ENCODE peak calls at places on chromosomes 2 and 18, in nine cellular contexts. B is Peyer's patch; V is small intestine; F is tibial artery; T is SJSA1; C is foreskin fibroblast; Y is CD8-positive, alpha-beta T cell; P is NT2/D1; R is mesendoderm. Z is an unnamed sample.

GRCh38 chr2:206693399-206694137 is 24.6 kb downstream of the DYTN start:
- DNase-seq in F (no peak), T (no peak), C (peak), B (no peak), P (peak), Y (no peak), V (peak), R (peak), Z (peak)

GRCh38 chr18:76957384-76958355 is 135.3 kb downstream of the ZNF236 start:
- DNase-seq in P (no peak), Y (no peak), B (no peak), F (no peak), C (no peak), T (no peak), R (no peak), V (peak), Z (no peak)

GRCh38 chr2:196170681-196171247 is 614 bp downstream of the STK17B start:
- DNase-seq in R (peak), Y (no peak), V (peak), F (peak), B (peak), P (no peak), C (peak), T (peak), Z (peak)

GRCh38 chr2:56127773-56128170 is 56.0 kb upstream of the CCDC85A start:
- DNase-seq in V (no peak), R (no peak), C (no peak), B (no peak), P (no peak), Y (no peak), F (no peak), T (no peak), Z (no peak)

GRCh38 chr2:25131567-25132295 is 36.6 kb downstream of the POMC start:
- DNase-seq in P (no peak), C (no peak), B (peak), T (no peak), V (peak), Y (no peak), R (peak), F (no peak), Z (no peak)

GRCh38 chr2:200306969-200307811 is 697 bp downstream of the SPATS2L start:
- DNase-seq in B (peak), C (peak), V (peak), P (no peak), Y (no peak), R (no peak), T (peak), F (peak), Z (no peak)

GRCh38 chr2:238168196-238168815 is 9.5 kb downstream of the ERFE start:
- DNase-seq in V (no peak), Y (no peak), P (no peak), F (no peak), B (no peak), R (no peak), T (no peak), C (no peak), Z (no peak)

GRCh38 chr2:66171530-66171929 is 263.4 kb upstream of the MEIS1 start:
- DNase-seq in V (no peak), F (no peak), R (no peak), Y (no peak), B (no peak), T (no peak), P (no peak), C (no peak), Z (no peak)

DNA sequence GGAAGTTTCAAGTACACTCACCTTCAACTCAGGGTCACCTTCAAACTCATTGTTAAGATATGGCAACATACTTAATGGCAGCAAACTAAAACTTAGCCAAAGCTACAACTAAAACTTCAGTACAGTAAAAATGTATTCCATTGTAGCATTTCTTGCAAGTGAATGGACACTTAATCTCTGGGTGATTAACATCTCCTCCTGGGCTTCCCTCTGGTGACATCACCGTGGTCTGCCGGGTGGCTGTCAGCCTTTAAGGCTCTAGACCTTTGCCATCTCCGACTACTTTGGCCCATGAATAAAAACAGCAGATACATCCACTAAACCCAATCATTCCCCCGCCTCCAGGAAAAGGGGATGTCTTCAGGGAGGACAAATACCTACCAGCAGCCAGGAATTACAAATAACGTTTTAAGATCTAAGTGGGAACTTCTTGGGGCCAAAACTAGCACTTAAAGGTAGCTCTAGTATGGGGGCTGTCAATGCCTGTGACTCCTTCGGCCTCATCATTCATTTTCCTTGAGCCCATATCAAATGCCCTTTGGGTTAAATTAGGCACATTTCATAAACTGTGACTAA is 1.2 kb downstream of the TFCP2L1 start:
- DNase-seq in V (no peak), P (no peak), C (no peak), F (no peak), T (no peak), Y (no peak), R (peak), B (no peak), Z (no peak)
- H3K4me3 ChIP-seq in V (no peak), P (peak), C (no peak), F (peak), T (no peak), Y (no peak), R (no peak), B (peak), Z (no peak)

GRCh38 chr2:216646116-216646515 is 12.9 kb downstream of the IGFBP2 start:
- DNase-seq in F (no peak), R (no peak), B (no peak), T (no peak), C (no peak), P (no peak), Y (no peak), V (no peak), Z (no peak)
- H3K4me3 ChIP-seq in F (no peak), R (no peak), B (no peak), T (no peak), C (no peak), P (no peak), Y (no peak), V (no peak), Z (no peak)

GRCh38 chr2:182726473-182726872 is 10.4 kb downstream of the DNAJC10 start:
- DNase-seq in T (no peak), R (no peak), V (no peak), Y (no peak), F (no peak), B (no peak), C (no peak), P (no peak), Z (no peak)
- H3K4me3 ChIP-seq in T (no peak), R (no peak), V (no peak), Y (no peak), F (no peak), B (no peak), C (no peak), P (no peak), Z (no peak)

DNA sequence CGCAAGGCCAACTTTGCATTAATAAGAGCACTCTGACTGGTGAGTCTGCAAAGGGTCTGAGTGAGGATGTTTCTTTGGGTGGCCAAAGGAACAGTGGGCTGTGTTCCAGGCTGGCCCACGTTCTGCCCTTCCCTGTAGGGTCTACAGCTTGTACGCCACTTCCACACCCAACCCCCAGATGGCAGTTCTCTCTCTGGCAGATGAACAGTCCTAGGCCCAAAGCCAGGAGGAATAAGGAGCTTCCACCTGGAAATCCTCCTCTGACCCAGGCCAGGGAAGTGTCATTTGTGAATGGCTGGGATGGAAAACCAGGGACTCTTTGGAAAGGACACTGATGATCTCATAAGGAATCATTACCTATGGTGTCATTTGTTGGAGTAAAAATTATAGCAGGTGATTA is 6.6 kb downstream of the OTOF start:
- DNase-seq in C (no peak), B (no peak), R (peak), T (no peak), P (no peak), V (no peak), Y (no peak), F (no peak), Z (no peak)
- H3K4me3 ChIP-seq in C (no peak), B (no peak), R (no peak), T (no peak), P (no peak), V (no peak), Y (no peak), F (no peak), Z (no peak)

GRCh38 chr2:240820607-240821428 is 799 bp upstream of the KIF1A start:
- DNase-seq in B (peak), F (no peak), T (peak), C (no peak), Y (no peak), P (no peak), V (no peak), R (peak), Z (no peak)
- H3K4me3 ChIP-seq in B (peak), F (peak), T (no peak), C (no peak), Y (peak), P (peak), V (no peak), R (no peak), Z (no peak)

GRCh38 chr2:145100301-145100700 is 580.4 kb upstream of the ZEB2 start:
- DNase-seq in V (no peak), R (no peak), C (no peak), F (no peak), B (no peak), Y (no peak), P (no peak), T (no peak), Z (no peak)
- H3K4me3 ChIP-seq in V (no peak), R (no peak), C (no peak), F (no peak), B (no peak), Y (no peak), P (no peak), T (no peak), Z (no peak)

GRCh38 chr18:70333316-70333715 is 44.5 kb downstream of the SOCS6 start:
- DNase-seq in F (no peak), B (no peak), R (no peak), Y (no peak), V (no peak), C (peak), T (no peak), P (no peak), Z (no peak)

GRCh38 chr18:70333757-70334156 is 44.9 kb downstream of the SOCS6 start:
- DNase-seq in V (no peak), B (no peak), F (no peak), Y (no peak), C (peak), T (peak), P (no peak), R (peak), Z (no peak)

GRCh38 chr18:70332694-70333093 is 43.8 kb downstream of the SOCS6 start:
- DNase-seq in V (no peak), C (peak), B (no peak), R (no peak), T (no peak), F (no peak), P (no peak), Y (no peak), Z (no peak)

GRCh38 chr18:70334728-70335329 is 46.0 kb downstream of the SOCS6 start:
- DNase-seq in B (no peak), F (no peak), R (no peak), Y (no peak), P (no peak), C (peak), T (no peak), V (no peak), Z (no peak)

DNA sequence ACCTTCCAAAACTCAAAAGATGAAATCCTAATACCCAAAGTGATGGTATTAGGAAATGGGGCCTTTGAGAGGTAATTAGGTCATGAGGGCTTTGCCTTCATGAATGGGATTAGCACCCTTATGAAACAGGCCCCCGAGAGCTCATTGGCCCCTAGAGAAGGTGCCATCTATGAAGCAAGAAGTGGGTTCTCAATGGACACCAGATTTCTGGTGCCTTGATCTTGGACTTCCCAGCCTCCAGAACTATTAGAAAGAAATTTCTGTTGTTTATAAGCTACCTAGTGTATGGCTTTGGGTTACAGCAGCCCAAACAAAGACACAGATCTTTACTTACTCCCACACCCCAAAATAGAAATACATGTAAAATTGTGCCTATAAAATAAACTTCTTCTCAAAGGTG is 45.4 kb downstream of the SOCS6 start:
- DNase-seq in F (no peak), Y (no peak), C (no peak), P (no peak), T (no peak), B (no peak), V (no peak), R (no peak), Z (no peak)
- H3K4me3 ChIP-seq in F (no peak), Y (no peak), C (no peak), P (no peak), T (no peak), B (no peak), V (no peak), R (no peak), Z (no peak)

GRCh38 chr2:96508521-96509113 is 3.5 kb upstream of the NEURL3 start:
- DNase-seq in B (no peak), Y (no peak), F (no peak), R (no peak), V (no peak), C (no peak), T (peak), P (no peak), Z (no peak)
- H3K4me3 ChIP-seq in B (no peak), Y (peak), F (peak), R (no peak), V (no peak), C (no peak), T (no peak), P (no peak), Z (no peak)

DNA sequence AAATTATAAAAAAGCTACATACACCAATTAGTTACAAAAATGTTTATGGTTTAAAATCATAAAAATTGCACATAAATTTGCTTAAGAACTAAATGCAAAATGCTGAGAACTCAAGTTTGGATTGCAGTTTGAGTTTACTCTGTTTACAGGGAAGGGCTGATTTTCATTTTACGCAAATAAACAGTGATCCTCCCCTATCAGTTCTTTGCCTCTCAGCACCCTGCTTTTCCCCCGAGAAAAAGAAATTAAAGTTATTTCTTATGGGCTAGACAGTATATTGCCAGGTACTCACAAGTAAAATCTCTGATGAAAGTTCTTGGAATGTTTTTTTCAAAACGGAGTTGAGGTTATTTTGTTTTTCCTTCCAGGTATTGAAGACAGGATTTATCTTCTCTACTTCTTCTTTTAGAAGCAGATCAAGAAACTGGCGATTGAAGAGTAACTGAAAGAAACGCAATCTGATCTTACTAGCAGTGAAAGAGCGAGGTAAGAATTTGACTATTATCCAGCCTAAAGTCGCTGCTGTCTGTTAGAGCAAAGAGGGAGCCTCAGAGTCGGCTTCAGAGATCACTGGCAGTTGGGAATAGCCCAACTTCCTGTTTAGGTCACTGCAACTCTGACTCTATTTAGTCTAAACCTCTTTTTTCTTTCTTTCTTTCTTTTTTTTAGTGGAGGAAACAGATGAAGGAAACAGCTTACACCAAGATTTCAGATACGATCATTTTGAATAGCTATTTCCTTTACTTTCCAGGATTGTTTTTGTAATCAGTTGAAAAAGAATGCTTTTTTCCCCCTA is at the start of gene TFPI:
- DNase-seq in P (no peak), Y (no peak), R (peak), C (peak), V (peak), B (no peak), F (peak), T (peak), Z (peak)
- H3K4me3 ChIP-seq in P (no peak), Y (no peak), R (no peak), C (peak), V (peak), B (peak), F (peak), T (peak), Z (no peak)

Z was measured in Jurkat, Clone E6-1.